ENCODE peak calls at places on chromosomes 6 and 20, in four cellular contexts. V, Z, G and E are unnamed samples. For H3K4me1, the result is how much of the 10 kb centered on the place peaks cover.

GRCh38 chr6:38673397-38674165 is 29.4 kb downstream of the GLO1 start:
- DNase-seq in V (no peak), Z (no peak), G (no peak), E (no peak)

GRCh38 chr6:125314019-125314581 is 12.3 kb upstream of the HDDC2 start:
- DNase-seq in V (peak), Z (peak), G (peak), E (peak)

GRCh38 chr6:7546383-7546782 is 4.9 kb downstream of the DSP start:
- DNase-seq in V (no peak), Z (no peak), G (no peak), E (no peak)

GRCh38 chr20:33900515-33901131 is 89.5 kb downstream of the CHMP4B start:
- DNase-seq in V (no peak), Z (no peak), G (peak), E (no peak)

GRCh38 chr6:122428781-122429180 is 29.3 kb downstream of the HSF2 start:
- DNase-seq in V (no peak), Z (no peak), G (no peak), E (no peak)

GRCh38 chr6:77368660-77369313 is 94.5 kb downstream of the HTR1B start:
- DNase-seq in V (peak), Z (no peak), G (peak), E (no peak)

GRCh38 chr20:33301192-33301930 is 18.3 kb downstream of the BPIFB1 start:
- DNase-seq in V (no peak), Z (no peak), G (no peak), E (no peak)

GRCh38 chr6:150270330-150271052 is 98.3 kb upstream of the IYD start:
- DNase-seq in V (no peak), Z (no peak), G (no peak), E (no peak)

GRCh38 chr6:24489881-24490280 is 503 bp upstream of the GPLD1 start:
- DNase-seq in V (no peak), Z (no peak), G (no peak), E (no peak)

GRCh38 chr6:26604026-26604425 is 7.3 kb downstream of the ABT1 start:
- DNase-seq in V (no peak), Z (no peak), G (no peak), E (no peak)

GRCh38 chr20:44384423-44385027 is 29.0 kb downstream of the HNF4A start:
- DNase-seq in V (peak), Z (peak), G (peak), E (peak)

GRCh38 chr6:43496370-43497128 is 13.6 kb downstream of the LRRC73 start:
- DNase-seq in V (no peak), Z (no peak), G (peak), E (no peak)

GRCh38 chr20:25032478-25033183 is 25.3 kb downstream of the ACSS1 start:
- DNase-seq in V (no peak), Z (no peak), G (no peak), E (no peak)

GRCh38 chr6:50030777-50031562 is 9.2 kb upstream of the DEFB110 start:
- DNase-seq in V (no peak), Z (no peak), G (no peak), E (no peak)

GRCh38 chr6:84220809-84221409 is 6.5 kb downstream of the CEP162 start:
- DNase-seq in V (no peak), Z (no peak), G (no peak), E (peak)

GRCh38 chr6:11714116-11714797 is 64.3 kb downstream of the ADTRP start:
- DNase-seq in V (no peak), Z (no peak), G (no peak), E (no peak)

GRCh38 chr6:47168176-47168575 is 126.0 kb upstream of the ADGRF1 start:
- DNase-seq in V (no peak), Z (no peak), G (no peak), E (peak)

GRCh38 chr20:48722737-48723191 is 105.0 kb downstream of the PREX1 start:
- DNase-seq in V (peak), Z (no peak), G (peak), E (peak)

GRCh38 chr6:129134535-129134934 is 251.6 kb downstream of the LAMA2 start:
- DNase-seq in V (no peak), Z (no peak), G (no peak), E (no peak)

GRCh38 chr20:41444821-41445220 is 78.2 kb upstream of the EMILIN3 start:
- DNase-seq in V (no peak), Z (no peak), G (no peak), E (no peak)

GRCh38 chr20:44597930-44598329 is 15.6 kb downstream of the PKIG start:
- DNase-seq in V (no peak), Z (no peak), G (no peak), E (no peak)

GRCh38 chr6:10733863-10734262 is 11.0 kb downstream of the TMEM14C start:
- DNase-seq in V (no peak), Z (no peak), G (no peak), E (no peak)

GRCh38 chr6:160027076-160027475 is 58.2 kb downstream of the IGF2R start:
- DNase-seq in V (no peak), Z (no peak), G (no peak), E (no peak)

GRCh38 chr6:113623124-113623523 is 234.0 kb upstream of the MARCKS start:
- DNase-seq in V (no peak), Z (no peak), G (no peak), E (no peak)

GRCh38 chr6:48766349-48766748 is 655.4 kb upstream of the PTCHD4 start:
- DNase-seq in V (no peak), Z (no peak), G (no peak), E (no peak)

GRCh38 chr20:43722153-43722505 is 4.7 kb downstream of the GTSF1L start:
- DNase-seq in V (no peak), Z (no peak), G (no peak), E (no peak)

GRCh38 chr20:1815502-1816085 is 79.6 kb upstream of the SIRPA start:
- DNase-seq in V (peak), Z (no peak), G (no peak), E (no peak)
- H3K27ac ChIP-seq in V (no peak), Z (peak), G (peak), E (peak)

GRCh38 chr20:50297498-50298348 is 107.1 kb downstream of the CEBPB start:
- DNase-seq in V (no peak), Z (no peak), G (no peak), E (no peak)

GRCh38 chr20:50295345-50295744 is 104.7 kb downstream of the CEBPB start:
- DNase-seq in V (no peak), Z (no peak), G (no peak), E (no peak)

GRCh38 chr20:50296450-50297375 is 106.1 kb downstream of the CEBPB start:
- DNase-seq in V (no peak), Z (no peak), G (no peak), E (no peak)

GRCh38 chr20:50294164-50295088 is 103.8 kb downstream of the CEBPB start:
- DNase-seq in V (no peak), Z (no peak), G (peak), E (no peak)

DNA sequence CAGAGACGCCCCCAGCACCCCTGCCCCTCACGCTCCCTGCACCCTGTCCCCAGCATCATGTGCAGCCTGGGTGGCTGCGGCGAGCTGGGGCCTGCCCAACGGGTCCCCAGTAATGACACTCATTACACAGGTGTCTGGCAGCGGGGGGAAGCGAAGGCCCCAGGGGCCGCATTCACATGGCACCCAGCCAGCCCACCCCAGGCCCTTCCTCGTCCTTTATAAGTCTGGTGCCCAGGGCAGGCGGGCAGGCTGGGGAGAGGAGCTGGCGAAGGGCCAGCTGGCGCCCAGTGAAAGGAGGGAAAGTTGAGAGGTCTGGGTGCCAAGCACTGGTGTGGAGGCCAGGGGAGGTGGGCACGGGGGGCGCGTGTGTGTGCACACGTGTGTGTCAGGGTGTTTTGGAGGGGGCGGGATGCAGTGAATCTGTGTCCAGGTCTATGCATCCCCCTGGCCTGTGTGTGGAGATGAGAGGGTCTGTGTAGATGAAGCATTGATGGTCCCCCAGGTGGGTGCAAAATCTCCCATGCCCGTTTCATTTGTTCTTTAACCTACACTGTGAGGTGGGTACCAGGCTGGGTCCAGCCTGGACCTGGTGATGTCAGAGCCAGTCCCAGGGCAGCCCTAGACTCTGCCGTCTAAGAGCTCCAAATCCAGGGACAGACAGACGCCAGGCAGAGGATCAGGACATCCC is 105.3 kb downstream of the CEBPB start:
- DNase-seq in V (no peak), Z (no peak), G (no peak), E (no peak)
- H3K4me1 ChIP-seq in V (under half), Z (under half), G (under half), E (under half)

GRCh38 chr20:46893051-46893450 is 1.6 kb upstream of the EYA2 start:
- DNase-seq in V (no peak), Z (no peak), G (no peak), E (no peak)

GRCh38 chr20:46894971-46895905 is 595 bp downstream of the EYA2 start:
- DNase-seq in V (no peak), Z (no peak), G (peak), E (no peak)

GRCh38 chr20:46895906-46896242 is 1.2 kb downstream of the EYA2 start:
- DNase-seq in V (no peak), Z (no peak), G (no peak), E (no peak)

GRCh38 chr20:46893877-46894578 is 615 bp upstream of the EYA2 start:
- DNase-seq in V (no peak), Z (no peak), G (no peak), E (no peak)

GRCh38 chr20:46894579-46894958 is at the start of gene EYA2:
- DNase-seq in V (no peak), Z (no peak), G (peak), E (no peak)
- H3K27ac ChIP-seq in V (no peak), Z (peak), G (no peak), E (no peak)

DNA sequence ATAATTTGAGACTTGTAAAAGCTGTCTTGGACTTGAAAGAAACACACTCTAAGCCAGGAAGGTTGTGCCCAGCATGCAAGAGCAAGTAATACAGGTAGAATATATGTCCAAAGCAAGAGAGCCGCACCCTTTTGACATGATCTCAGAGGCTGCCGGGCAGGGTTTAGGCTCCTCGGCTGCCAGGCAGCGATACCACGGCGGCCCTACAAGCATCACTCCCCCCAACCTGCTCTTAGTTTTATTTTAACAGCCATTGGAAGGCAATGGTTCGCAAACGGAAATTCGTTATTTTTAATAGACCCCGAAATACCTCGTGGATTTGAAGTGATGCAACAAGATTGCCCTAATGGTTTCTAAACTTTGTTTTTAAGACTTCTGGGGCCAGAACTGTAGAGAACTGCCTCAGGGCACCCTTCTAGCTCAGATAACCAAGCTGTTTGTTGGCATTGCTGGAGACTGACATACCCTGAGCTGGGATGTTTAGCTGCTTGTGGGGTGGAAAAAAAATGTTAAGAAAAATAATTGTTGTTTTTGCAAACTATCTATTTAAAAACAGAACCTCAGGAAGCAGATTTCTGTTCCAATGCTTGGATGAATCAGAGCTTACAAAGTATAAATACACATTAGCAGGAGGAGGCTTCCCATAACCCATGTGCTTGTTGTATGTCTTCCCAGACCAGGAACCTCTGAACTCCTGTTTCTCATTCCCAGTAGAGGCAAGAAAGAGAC is 39.0 kb downstream of the JAG1 start:
- DNase-seq in V (no peak), Z (no peak), G (no peak), E (peak)
- H3K4me1 ChIP-seq in V (under half), Z (half or more), G (under half), E (under half)

DNA sequence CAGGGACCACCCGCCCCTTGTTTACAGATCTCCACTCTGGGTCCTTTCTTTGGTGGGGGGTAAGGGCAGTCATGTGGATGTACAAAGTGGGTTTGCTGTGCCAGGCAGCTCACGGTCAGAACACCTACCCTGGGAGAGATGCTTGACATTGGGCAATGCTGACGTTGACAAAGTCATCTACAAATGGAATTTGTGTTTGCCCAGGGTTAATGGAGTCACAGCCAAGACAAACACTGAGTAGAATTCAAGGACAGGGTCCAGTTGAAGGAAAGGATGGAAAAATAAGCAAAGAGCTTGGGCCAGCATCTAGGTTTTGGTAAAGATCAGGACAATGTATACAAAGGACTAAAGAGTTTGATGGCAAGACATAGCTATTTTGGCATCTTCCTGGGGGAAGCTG is 54.7 kb downstream of the MOCS1 start:
- DNase-seq in V (no peak), Z (no peak), G (no peak), E (no peak)
- H3K27ac ChIP-seq in V (no peak), Z (no peak), G (peak), E (no peak)

GRCh38 chr6:137755284-137755683 is 111.8 kb upstream of the TNFAIP3 start:
- DNase-seq in V (no peak), Z (no peak), G (no peak), E (no peak)

GRCh38 chr6:137754366-137754765 is 112.7 kb upstream of the TNFAIP3 start:
- DNase-seq in V (no peak), Z (no peak), G (no peak), E (no peak)

GRCh38 chr6:137749595-137750215 is 117.4 kb upstream of the TNFAIP3 start:
- DNase-seq in V (no peak), Z (no peak), G (no peak), E (no peak)

GRCh38 chr6:137750284-137750683 is 116.8 kb upstream of the TNFAIP3 start:
- DNase-seq in V (no peak), Z (no peak), G (no peak), E (no peak)

DNA sequence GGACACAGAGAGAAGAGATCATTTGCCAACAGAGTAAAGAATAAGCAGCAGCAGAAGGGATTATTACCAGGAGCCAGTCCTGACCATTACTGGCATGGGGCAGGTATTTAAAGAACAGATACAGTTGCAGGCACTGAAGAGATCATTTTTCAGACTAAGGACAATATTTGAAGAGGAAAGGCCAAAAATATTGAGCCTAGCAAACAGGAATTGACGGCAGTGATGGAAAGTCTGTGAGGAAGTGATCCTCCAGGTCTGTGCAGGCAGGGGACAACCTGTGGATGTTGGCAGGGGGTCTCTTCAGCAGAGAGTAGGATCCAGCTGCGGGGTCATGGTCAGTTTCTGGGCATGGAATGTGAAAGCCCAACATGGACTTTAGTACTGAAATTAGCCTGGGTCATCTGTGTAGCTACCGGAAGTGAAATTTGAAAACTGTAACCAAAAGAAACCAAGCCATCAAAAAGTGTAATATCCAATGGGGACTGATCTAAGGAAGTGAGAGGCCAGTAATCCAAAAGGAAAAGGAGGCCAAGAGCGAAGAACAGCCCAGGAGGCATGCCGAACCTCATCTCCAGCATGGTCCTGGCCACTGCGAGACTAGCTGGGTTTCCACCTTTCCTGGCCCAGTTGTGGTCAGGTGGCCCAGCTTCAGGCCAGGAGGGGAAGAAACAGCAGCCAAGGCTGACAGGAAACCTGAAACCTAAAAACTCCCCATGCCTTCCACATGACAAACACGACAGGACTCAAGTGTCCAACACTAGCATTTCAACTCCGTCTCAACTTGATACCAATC is 115.1 kb upstream of the TNFAIP3 start:
- DNase-seq in V (no peak), Z (no peak), G (no peak), E (no peak)
- H3K4me1 ChIP-seq in V (under half), Z (under half), G (under half), E (under half)

DNA sequence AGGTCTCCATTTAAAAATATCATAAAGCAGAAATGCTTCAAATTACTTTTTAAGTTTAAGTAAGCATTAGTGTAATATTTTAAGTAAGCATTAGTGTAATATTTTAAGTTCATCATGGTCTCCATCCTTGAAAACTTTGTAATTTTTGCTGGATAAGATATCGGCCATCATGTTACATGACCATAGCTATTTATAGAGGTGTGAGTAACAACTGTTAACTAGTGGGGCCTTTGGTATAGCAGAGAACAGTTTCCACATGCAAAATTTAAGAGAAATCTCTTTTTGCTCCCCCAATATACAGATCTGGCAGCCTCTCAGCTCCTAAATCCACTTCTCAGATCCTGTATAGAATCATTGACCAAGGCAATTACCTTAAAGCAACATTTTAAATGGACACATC is 468 bp downstream of the TRDN start:
- DNase-seq in V (no peak), Z (no peak), G (no peak), E (no peak)
- H3K27ac ChIP-seq in V (no peak), Z (no peak), G (no peak), E (no peak)

GRCh38 chr6:116369540-116370327 is 1.0 kb upstream of the DSE start:
- DNase-seq in V (no peak), Z (no peak), G (no peak), E (no peak)

GRCh38 chr6:116371384-116372209 is 850 bp downstream of the DSE start:
- DNase-seq in V (peak), Z (peak), G (peak), E (peak)

GRCh38 chr6:116370328-116370716 is 425 bp upstream of the DSE start:
- DNase-seq in V (no peak), Z (no peak), G (no peak), E (peak)

GRCh38 chr6:116373300-116373699 is 2.6 kb downstream of the DSE start:
- DNase-seq in V (no peak), Z (no peak), G (no peak), E (no peak)

GRCh38 chr6:116370717-116371383 is at the start of gene DSE:
- DNase-seq in V (peak), Z (peak), G (peak), E (peak)
- H3K4me1 ChIP-seq in V (under half), Z (under half), G (under half), E (under half)

GRCh38 chr6:31770860-31771259 is 6.3 kb downstream of the VWA7 start:
- DNase-seq in V (no peak), Z (no peak), G (no peak), E (no peak)

GRCh38 chr6:31769684-31770371 is 7.3 kb downstream of the VWA7 start:
- DNase-seq in V (peak), Z (no peak), G (peak), E (peak)

GRCh38 chr6:31765910-31766794 is 3.7 kb downstream of the SAPCD1 start:
- DNase-seq in V (no peak), Z (no peak), G (no peak), E (no peak)

GRCh38 chr6:31767096-31767645 is 4.7 kb downstream of the SAPCD1 start:
- DNase-seq in V (no peak), Z (no peak), G (no peak), E (no peak)

GRCh38 chr6:31768717-31769257 is 6.3 kb downstream of the SAPCD1 start:
- DNase-seq in V (no peak), Z (no peak), G (no peak), E (no peak)
- H3K27ac ChIP-seq in V (no peak), Z (no peak), G (no peak), E (no peak)